ENCODE peak calls at places on chromosomes 4 and X, in eight cellular contexts. L is fibroblast of pulmonary artery, A is HCT116, Z is HFF-Myc, O is WTC11, J is dorsolateral prefrontal cortex, R is mammary epithelial cell, Y is endothelial cell. X is an unnamed sample.

GRCh38 chr4:122052714-122053113 is 99.4 kb upstream of the BLTP1 start:
- DNase-seq in L (no peak), A (no peak), Z (no peak), O (no peak), J (no peak), R (no peak), Y (no peak), X (no peak)

GRCh38 chr4:41142946-41143720 is 71.2 kb downstream of the APBB2 start:
- DNase-seq in L (peak), A (no peak), Z (peak), O (no peak), J (no peak), R (peak), Y (no peak), X (no peak)

GRCh38 chr4:1416948-1417260 is 10.7 kb upstream of the NKX1-1 start:
- DNase-seq in L (no peak), A (no peak), Z (no peak), O (no peak), J (no peak), R (no peak), Y (no peak), X (no peak)

GRCh38 chrX:123080065-123080464 is 104.0 kb upstream of the GRIA3 start:
- DNase-seq in L (no peak), A (no peak), Z (no peak), O (no peak), J (no peak), R (no peak), Y (no peak), X (no peak)

GRCh38 chr4:77699731-77700210 is 94.2 kb downstream of the CXCL13 start:
- DNase-seq in L (peak), A (no peak), Z (peak), O (peak), J (no peak), R (peak), Y (no peak), X (no peak)

GRCh38 chrX:107676559-107677378 is 48.5 kb downstream of the PRPS1 start:
- DNase-seq in L (peak), A (peak), Z (peak), O (no peak), J (peak), R (peak), Y (no peak), X (peak)

GRCh38 chr4:6697096-6697495 is 3.4 kb downstream of the S100P start:
- DNase-seq in L (no peak), A (no peak), Z (no peak), O (no peak), J (no peak), R (peak), Y (no peak), X (no peak)

GRCh38 chr4:182748949-182749348 is 168.2 kb downstream of the DCTD start:
- DNase-seq in L (no peak), A (no peak), Z (no peak), O (no peak), J (no peak), R (peak), Y (no peak), X (no peak)

GRCh38 chr4:184439386-184439785 is 35.0 kb downstream of the IRF2 start:
- DNase-seq in L (no peak), A (no peak), Z (no peak), O (no peak), J (no peak), R (no peak), Y (no peak), X (no peak)

GRCh38 chr4:107069049-107069448 is 32.9 kb upstream of the DKK2 start:
- DNase-seq in L (peak), A (no peak), Z (peak), O (no peak), J (no peak), R (peak), Y (no peak), X (no peak)

GRCh38 chrX:113390531-113390930 is 549.9 kb upstream of the AMOT start:
- DNase-seq in L (no peak), A (no peak), Z (no peak), O (no peak), J (no peak), R (no peak), Y (no peak), X (no peak)

GRCh38 chrX:68728186-68728585 is 80.7 kb downstream of the STARD8 start:
- DNase-seq in L (no peak), A (no peak), Z (no peak), O (no peak), J (no peak), R (no peak), Y (no peak), X (no peak)

GRCh38 chrX:135737361-135738071 is 24.1 kb downstream of the CT45A1 start:
- DNase-seq in L (peak), A (peak), Z (no peak), O (no peak), J (no peak), R (no peak), Y (no peak), X (no peak)

GRCh38 chr4:62709618-62710252 is 1509.6 kb downstream of the ADGRL3 start:
- DNase-seq in L (peak), A (no peak), Z (no peak), O (no peak), J (no peak), R (peak), Y (peak), X (peak)

GRCh38 chr4:80466618-80467017 is 131.1 kb downstream of the CFAP299 start:
- DNase-seq in L (no peak), A (no peak), Z (no peak), O (no peak), J (no peak), R (no peak), Y (no peak), X (no peak)

GRCh38 chrX:110675866-110676265 is 119.8 kb downstream of the CHRDL1 start:
- DNase-seq in L (no peak), A (no peak), Z (no peak), O (no peak), J (no peak), R (no peak), Y (no peak), X (no peak)

GRCh38 chr4:6983500-6984142 is 59.6 kb upstream of the TADA2B start:
- DNase-seq in L (no peak), A (no peak), Z (no peak), O (no peak), J (no peak), R (no peak), Y (no peak), X (no peak)

GRCh38 chr4:152310223-152310622 is 225.7 kb downstream of the FBXW7 start:
- DNase-seq in L (peak), A (no peak), Z (peak), O (no peak), J (no peak), R (peak), Y (no peak), X (no peak)

GRCh38 chrX:120358687-120359086 is 3.2 kb upstream of the ATP1B4 start:
- DNase-seq in L (no peak), A (no peak), Z (no peak), O (no peak), J (no peak), R (peak), Y (no peak), X (peak)

GRCh38 chrX:120357186-120357585 is 4.7 kb upstream of the ATP1B4 start:
- DNase-seq in L (no peak), A (no peak), Z (no peak), O (no peak), J (no peak), R (no peak), Y (no peak), X (no peak)

GRCh38 chrX:120365968-120366367 is 4.1 kb downstream of the ATP1B4 start:
- DNase-seq in L (no peak), A (no peak), Z (no peak), O (no peak), J (no peak), R (no peak), Y (no peak), X (no peak)

GRCh38 chrX:120365320-120365719 is 3.4 kb downstream of the ATP1B4 start:
- DNase-seq in L (peak), A (no peak), Z (no peak), O (peak), J (no peak), R (no peak), Y (peak), X (peak)

GRCh38 chrX:120361906-120362305 is at the start of gene ATP1B4:
- DNase-seq in L (no peak), A (no peak), Z (no peak), O (no peak), J (no peak), R (no peak), Y (no peak), X (no peak)
- TF ChIP-seq CTCF in L (no peak), A (no peak), Z (no peak), O (no peak), J (no peak), R (no peak), Y (no peak), X (no peak)

DNA sequence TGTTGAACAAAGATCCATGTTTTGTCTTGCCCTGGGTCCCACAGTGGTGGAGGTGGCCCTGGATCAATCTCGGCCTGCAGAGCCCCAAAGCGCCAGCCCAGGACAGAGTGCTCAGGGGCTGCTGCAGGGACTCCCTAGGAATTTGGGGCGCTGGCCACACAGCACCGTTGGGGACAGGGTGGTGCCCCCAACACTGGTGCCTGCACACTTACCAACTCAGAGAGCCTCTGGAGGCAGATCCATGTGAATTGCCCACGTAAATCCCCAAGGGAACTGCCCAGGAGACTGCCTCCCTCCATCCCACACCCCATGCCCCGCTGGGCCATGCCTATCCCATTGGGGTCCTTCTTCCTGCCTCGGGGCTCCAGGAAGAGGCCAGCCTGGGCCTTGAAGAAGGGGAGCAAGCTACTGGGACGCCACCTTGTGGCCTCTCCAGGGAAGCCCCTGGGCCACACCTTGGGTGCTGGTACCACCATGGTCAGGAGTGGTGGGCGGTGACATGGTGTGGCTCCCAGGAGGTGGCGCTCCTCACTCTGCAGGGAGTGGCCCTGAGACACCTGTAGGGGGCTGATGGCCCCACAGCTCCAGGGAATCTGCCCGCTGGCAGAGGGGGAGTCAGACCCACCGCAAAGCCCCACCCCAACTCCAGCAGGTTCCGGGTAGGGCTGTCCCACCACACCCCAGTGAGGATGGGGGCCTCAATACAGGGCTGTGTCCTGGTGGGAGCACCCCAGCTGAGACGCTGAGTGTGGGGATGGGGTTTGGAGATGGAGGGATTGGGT is 22.8 kb downstream of the CFAP99 start:
- DNase-seq in L (peak), A (peak), Z (peak), O (peak), J (no peak), R (peak), Y (peak), X (peak)
- TF ChIP-seq CTCF in L (peak), A (peak), Z (peak), O (peak), J (peak), R (peak), Y (peak), X (peak)

GRCh38 chr4:16448240-16448639 is 222.0 kb upstream of the TAPT1 start:
- DNase-seq in L (no peak), A (no peak), Z (no peak), O (no peak), J (no peak), R (no peak), Y (no peak), X (no peak)

GRCh38 chr4:16449381-16449780 is 223.1 kb upstream of the TAPT1 start:
- DNase-seq in L (no peak), A (no peak), Z (no peak), O (no peak), J (no peak), R (no peak), Y (no peak), X (no peak)

GRCh38 chr4:16450031-16450430 is 223.8 kb upstream of the TAPT1 start:
- DNase-seq in L (no peak), A (no peak), Z (no peak), O (no peak), J (no peak), R (no peak), Y (no peak), X (no peak)

DNA sequence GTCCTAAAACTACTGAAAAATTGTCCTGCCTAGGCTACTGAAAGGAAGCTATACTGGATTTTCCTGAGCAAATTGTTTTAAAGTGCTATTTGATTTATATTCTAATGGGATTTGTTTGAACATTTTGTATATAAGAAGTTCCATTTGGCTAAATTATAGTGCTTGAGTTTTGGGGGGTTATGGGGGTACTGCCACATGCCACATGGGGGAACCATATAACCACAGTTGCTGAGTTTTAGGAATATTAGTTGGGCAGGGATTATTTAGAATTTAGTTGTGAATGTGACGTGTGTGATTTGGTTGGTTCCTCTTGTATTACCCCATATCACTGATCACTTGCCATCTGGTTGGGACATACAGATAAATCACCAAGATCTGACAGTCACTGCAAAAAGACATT is 224.5 kb upstream of the TAPT1 start:
- DNase-seq in L (peak), A (no peak), Z (no peak), O (no peak), J (no peak), R (no peak), Y (no peak), X (no peak)
- TF ChIP-seq CTCF in L (peak), A (no peak), Z (peak), O (no peak), J (no peak), R (no peak), Y (no peak), X (no peak)

GRCh38 chr4:47704693-47705325 is 133.1 kb downstream of the CORIN start:
- DNase-seq in L (peak), A (no peak), Z (no peak), O (peak), J (no peak), R (no peak), Y (peak), X (peak)

GRCh38 chr4:47701286-47701685 is 136.6 kb downstream of the CORIN start:
- DNase-seq in L (no peak), A (no peak), Z (no peak), O (no peak), J (no peak), R (no peak), Y (no peak), X (no peak)

GRCh38 chr4:47703964-47704363 is 133.9 kb downstream of the CORIN start:
- DNase-seq in L (no peak), A (no peak), Z (no peak), O (no peak), J (no peak), R (no peak), Y (no peak), X (no peak)

GRCh38 chr4:47703008-47703407 is 134.9 kb downstream of the CORIN start:
- DNase-seq in L (no peak), A (no peak), Z (no peak), O (no peak), J (no peak), R (no peak), Y (no peak), X (no peak)

GRCh38 chr4:47705326-47705981 is 132.4 kb downstream of the CORIN start:
- DNase-seq in L (peak), A (no peak), Z (no peak), O (no peak), J (no peak), R (no peak), Y (no peak), X (no peak)
- TF ChIP-seq CTCF in L (peak), A (peak), Z (no peak), O (no peak), J (no peak), R (peak), Y (peak), X (peak)

GRCh38 chrX:55839480-55839879 is 121.9 kb downstream of the RRAGB start:
- DNase-seq in L (no peak), A (no peak), Z (no peak), O (peak), J (no peak), R (no peak), Y (no peak), X (peak)
- TF ChIP-seq CTCF in L (no peak), A (no peak), Z (no peak), O (no peak), J (no peak), R (no peak), Y (no peak), X (no peak)

GRCh38 chr4:186717556-186717955 is 6.1 kb downstream of the FAT1 start:
- DNase-seq in L (no peak), A (no peak), Z (no peak), O (no peak), J (no peak), R (peak), Y (no peak), X (no peak)

GRCh38 chr4:186723207-186724047 is at the start of gene FAT1:
- DNase-seq in L (peak), A (no peak), Z (no peak), O (peak), J (peak), R (peak), Y (peak), X (peak)

GRCh38 chr4:186724048-186724860 is 598 bp upstream of the FAT1 start:
- DNase-seq in L (peak), A (no peak), Z (no peak), O (peak), J (no peak), R (peak), Y (peak), X (no peak)

GRCh38 chr4:186722856-186723206 is 825 bp downstream of the FAT1 start:
- DNase-seq in L (no peak), A (no peak), Z (no peak), O (no peak), J (no peak), R (no peak), Y (no peak), X (no peak)

DNA sequence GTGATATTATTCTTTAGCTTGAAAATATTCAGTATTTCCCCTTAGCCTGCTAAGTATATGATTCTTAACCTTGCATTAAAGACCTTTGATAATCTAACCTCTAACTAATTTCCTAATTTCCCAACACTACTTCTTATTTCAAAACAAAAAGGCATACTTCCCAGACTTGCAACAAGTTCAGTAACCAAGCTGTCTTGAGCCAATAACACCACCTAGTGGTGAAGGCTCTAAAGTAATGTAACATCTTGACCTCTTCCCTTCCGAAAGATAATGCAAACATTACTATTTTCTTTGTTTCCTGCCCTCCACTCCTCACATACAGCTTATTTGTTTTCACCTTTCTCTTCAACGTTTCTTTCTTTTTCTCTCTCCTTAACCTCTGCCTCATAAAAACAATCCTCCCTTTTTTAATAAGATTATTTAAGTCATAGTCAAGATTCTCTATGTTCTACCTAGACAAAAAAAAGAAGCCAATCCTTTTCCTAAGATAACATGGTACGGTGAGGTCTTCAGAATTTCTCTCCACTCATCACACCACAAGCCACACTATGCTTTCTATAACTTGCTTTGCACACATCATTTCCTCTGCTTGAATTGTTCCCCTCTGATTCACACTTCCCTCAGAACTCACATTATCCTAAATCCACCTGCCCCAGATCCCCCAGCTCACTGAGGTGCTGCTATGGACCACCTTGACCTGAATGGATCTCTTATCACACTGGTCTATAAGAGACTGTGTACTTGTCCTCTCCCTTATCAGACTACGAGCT is 3.5 kb downstream of the FAT1 start:
- DNase-seq in L (peak), A (no peak), Z (no peak), O (no peak), J (no peak), R (peak), Y (peak), X (peak)
- TF ChIP-seq CTCF in L (peak), A (peak), Z (peak), O (peak), J (no peak), R (peak), Y (peak), X (peak)